ENCODE peak calls at places on chromosomes 1 and 21, in eight cellular contexts. U is mesothelial cell of epicardium; R is Daoy; O is activated T-helper 2 cell treated with anti-CD3 and anti-CD28 coated beads, Interferon-gamma antibody, Interleukin-2, Interleukin-4, amounts not matched to agents 10 μg/mL and 5 μg/mL and 100 μg/mL, durations not matched to agents 14 hours and 24 hours and 36 hours; E is GM20000; H is Ammon's horn; F is bronchial epithelial cell; G is NCI-H1105. Q is an unnamed sample.

GRCh38 chr21:46626536-46627302 is 8.8 kb upstream of the PRMT2 start:
- DNase-seq in U (no peak), R (no peak), O (no peak), E (no peak), H (no peak), F (no peak), G (no peak), Q (no peak)

GRCh38 chr1:34761176-34761761 is 1.7 kb downstream of the GJB4 start:
- DNase-seq in U (no peak), R (no peak), O (no peak), E (no peak), H (no peak), F (no peak), G (no peak), Q (no peak)

GRCh38 chr1:216005916-216006315 is 417.3 kb downstream of the USH2A start:
- DNase-seq in U (no peak), R (peak; percentile 14), O (no peak), E (peak; percentile 9), H (peak; percentile 8), F (peak; percentile 19), G (no peak), Q (peak; percentile 71)

GRCh38 chr1:1752671-1753606 is 25.3 kb downstream of the NADK start:
- DNase-seq in U (no peak), R (no peak), O (no peak), E (no peak), H (no peak), F (no peak), G (no peak), Q (no peak)

GRCh38 chr1:234386122-234386521 is 12.9 kb downstream of the COA6 start:
- DNase-seq in U (no peak), R (no peak), O (no peak), E (no peak), H (no peak), F (no peak), G (no peak), Q (no peak)

GRCh38 chr1:39110325-39110851 is 84.2 kb downstream of the NDUFS5 start:
- DNase-seq in U (no peak), R (peak; percentile 56), O (no peak), E (no peak), H (peak; percentile 13), F (peak; percentile 70), G (no peak), Q (peak; percentile 94)

GRCh38 chr1:22876359-22877111 is 96.1 kb downstream of the LACTBL1 start:
- DNase-seq in U (no peak), R (peak; percentile 93), O (no peak), E (no peak), H (no peak), F (peak; percentile 31), G (no peak), Q (peak; percentile 74)

GRCh38 chr1:62318756-62319544 is at the start of gene KANK4:
- DNase-seq in U (peak; percentile 59), R (no peak), O (no peak), E (no peak), H (no peak), F (no peak), G (no peak), Q (no peak)

GRCh38 chr1:235971020-235971419 is 93.9 kb downstream of the NID1 start:
- DNase-seq in U (no peak), R (no peak), O (no peak), E (no peak), H (no peak), F (no peak), G (no peak), Q (no peak)

GRCh38 chr1:23019851-23020625 is 770 bp downstream of the KDM1A start:
- DNase-seq in U (peak; percentile 67), R (peak; percentile 50), O (peak; percentile 14), E (peak; percentile 55), H (peak; percentile 24), F (no peak), G (peak; percentile 46), Q (no peak)

GRCh38 chr1:220922951-220923350 is 43.7 kb downstream of the HLX start:
- DNase-seq in U (no peak), R (no peak), O (no peak), E (no peak), H (peak; percentile 8), F (no peak), G (peak; percentile 76), Q (no peak)

GRCh38 chr1:5375437-5375836 is 616.8 kb downstream of the NPHP4 start:
- DNase-seq in U (no peak), R (no peak), O (no peak), E (no peak), H (no peak), F (no peak), G (no peak), Q (no peak)

GRCh38 chr1:174968750-174969244 is 30.9 kb upstream of the CACYBP start:
- DNase-seq in U (no peak), R (peak; percentile 50), O (no peak), E (peak; percentile 47), H (no peak), F (peak; percentile 47), G (no peak), Q (peak; percentile 96)

GRCh38 chr1:68175621-68176398 is 56.5 kb downstream of the WLS start:
- DNase-seq in U (no peak), R (peak; percentile 59), O (no peak), E (no peak), H (no peak), F (no peak), G (peak; percentile 95), Q (peak; percentile 67)

GRCh38 chr1:119327066-119327435 is 41.5 kb upstream of the HAO2 start:
- DNase-seq in U (no peak), R (no peak), O (no peak), E (no peak), H (peak; percentile 14), F (no peak), G (no peak), Q (peak; percentile 3)

GRCh38 chr1:228463559-228464455 is 23.4 kb upstream of the RNF187 start:
- DNase-seq in U (no peak), R (peak; percentile 44), O (peak; percentile 84), E (peak; percentile 52), H (peak; percentile 21), F (no peak), G (no peak), Q (no peak)

GRCh38 chr1:47374501-47374900 is 40.9 kb downstream of the CMPK1 start:
- DNase-seq in U (no peak), R (no peak), O (no peak), E (no peak), H (no peak), F (no peak), G (no peak), Q (peak; percentile 4)

GRCh38 chr1:61083014-61083798 is 845 bp downstream of the NFIA start:
- DNase-seq in U (peak; percentile 49), R (peak; percentile 37), O (no peak), E (peak; percentile 44), H (no peak), F (no peak), G (no peak), Q (no peak)

GRCh38 chr1:221366495-221367095 is 375.3 kb downstream of the DUSP10 start:
- DNase-seq in U (no peak), R (no peak), O (no peak), E (no peak), H (no peak), F (no peak), G (no peak), Q (no peak)

GRCh38 chr1:186925881-186926676 is 97.3 kb downstream of the PLA2G4A start:
- DNase-seq in U (no peak), R (no peak), O (no peak), E (no peak), H (peak; percentile 23), F (no peak), G (no peak), Q (no peak)

Q was measured in astrocyte.